ENCODE peak calls at places on chromosomes 2 and 18, in six cellular contexts. E is HCT116, U is GM12878, X is K562, M is SK-N-SH, P is HepG2. Z is an unnamed sample.

GRCh38 chr2:101518470-101519172 is 43.7 kb upstream of the RFX8 start:
- DNase-seq in E (peak; percentile 40), U (no peak), X (peak; percentile 28), M (peak; percentile 59), P (peak; percentile 78), Z (peak; percentile 72)

GRCh38 chr2:126913881-126914495 is 15.3 kb downstream of the TEX51 start:
- DNase-seq in E (no peak), U (no peak), X (no peak), M (no peak), P (no peak), Z (no peak)

GRCh38 chr2:53505814-53506213 is 261.8 kb upstream of the CHAC2 start:
- DNase-seq in E (no peak), U (no peak), X (no peak), M (no peak), P (no peak), Z (no peak)

GRCh38 chr2:120344214-120344990 is 1.5 kb upstream of the INHBB start:
- DNase-seq in E (no peak), U (no peak), X (no peak), M (peak; percentile 73), P (no peak), Z (peak; percentile 87)

GRCh38 chr2:237601453-237602116 is 11.1 kb upstream of the RAB17 start:
- DNase-seq in E (no peak), U (no peak), X (no peak), M (no peak), P (peak; percentile 85), Z (no peak)

GRCh38 chr18:22585333-22585732 is 167.6 kb upstream of the CTAGE1 start:
- DNase-seq in E (no peak), U (no peak), X (no peak), M (no peak), P (no peak), Z (no peak)

GRCh38 chr18:3148930-3149535 is 70.7 kb downstream of the MYOM1 start:
- DNase-seq in E (no peak), U (no peak), X (no peak), M (no peak), P (no peak), Z (no peak)

GRCh38 chr2:65728477-65729180 is 296.2 kb upstream of the SPRED2 start:
- DNase-seq in E (peak; percentile 48), U (no peak), X (no peak), M (no peak), P (no peak), Z (no peak)

GRCh38 chr2:920573-920972 is 30.1 kb upstream of the SNTG2 start:
- DNase-seq in E (no peak), U (no peak), X (no peak), M (no peak), P (no peak), Z (no peak)

GRCh38 chr2:43023791-43024514 is 202.5 kb downstream of the ZFP36L2 start:
- DNase-seq in E (no peak), U (no peak), X (no peak), M (no peak), P (no peak), Z (no peak)

GRCh38 chr2:182586426-182586825 is 129.6 kb upstream of the DNAJC10 start:
- DNase-seq in E (no peak), U (no peak), X (no peak), M (no peak), P (no peak), Z (no peak)

GRCh38 chr2:175707322-175707721 is 294.7 kb downstream of the LNPK start:
- DNase-seq in E (no peak), U (no peak), X (peak; percentile 45), M (no peak), P (no peak), Z (no peak)

GRCh38 chr18:69528439-69528838 is 127.8 kb downstream of the DOK6 start:
- DNase-seq in E (no peak), U (no peak), X (no peak), M (no peak), P (no peak), Z (no peak)

GRCh38 chr2:104872034-104872865 is 18.3 kb downstream of the POU3F3 start:
- DNase-seq in E (no peak), U (no peak), X (no peak), M (no peak), P (no peak), Z (peak; percentile 23)

GRCh38 chr2:10079931-10080535 is at the start of gene CYS1:
- DNase-seq in E (no peak), U (no peak), X (peak; percentile 82), M (peak; percentile 90), P (no peak), Z (peak; percentile 21)

GRCh38 chr2:195658541-195658890 is 1.5 kb downstream of the SLC39A10 start:
- DNase-seq in E (no peak), U (no peak), X (no peak), M (peak; percentile 10), P (peak; percentile 81), Z (no peak)

GRCh38 chr18:9404565-9405060 is 70.0 kb downstream of the TWSG1 start:
- DNase-seq in E (no peak), U (no peak), X (peak; percentile 76), M (no peak), P (no peak), Z (no peak)

GRCh38 chr18:23337599-23338444 is 115.3 kb upstream of the RIOK3 start:
- DNase-seq in E (peak; percentile 19), U (no peak), X (no peak), M (peak; percentile 58), P (peak; percentile 29), Z (no peak)

GRCh38 chr2:150690870-150691269 is 203.4 kb upstream of the RND3 start:
- DNase-seq in E (no peak), U (no peak), X (no peak), M (no peak), P (no peak), Z (no peak)

GRCh38 chr2:15943914-15944313 is 3.6 kb downstream of the MYCN start:
- DNase-seq in E (no peak), U (no peak), X (no peak), M (peak; percentile 46), P (no peak), Z (no peak)

GRCh38 chr2:61853086-61853847 is 593 bp downstream of the FAM161A start:
- DNase-seq in E (peak; percentile 37), U (no peak), X (peak; percentile 51), M (peak; percentile 84), P (peak; percentile 64), Z (peak; percentile 52)

GRCh38 chr2:3467654-3468053 is 51.7 kb downstream of the ADI1 start:
- DNase-seq in E (no peak), U (no peak), X (no peak), M (no peak), P (no peak), Z (no peak)

GRCh38 chr2:78839259-78839658 is 186.2 kb upstream of the REG3G start:
- DNase-seq in E (no peak), U (no peak), X (no peak), M (no peak), P (no peak), Z (no peak)

GRCh38 chr2:177550264-177551200 is 158.0 kb downstream of the AGPS start:
- DNase-seq in E (no peak), U (no peak), X (no peak), M (no peak), P (no peak), Z (no peak)

GRCh38 chr2:237882510-237883481 is 23.4 kb downstream of the RAMP1 start:
- DNase-seq in E (no peak), U (no peak), X (no peak), M (no peak), P (no peak), Z (no peak)

GRCh38 chr2:1295740-1296139 is 117.5 kb upstream of the TPO start:
- DNase-seq in E (no peak), U (no peak), X (no peak), M (no peak), P (no peak), Z (no peak)

GRCh38 chr18:906416-907170 is 1.9 kb downstream of the ADCYAP1 start:
- DNase-seq in E (no peak), U (no peak), X (no peak), M (peak; percentile 23), P (no peak), Z (no peak)

GRCh38 chr2:9983413-9984216 is 32.1 kb downstream of the GRHL1 start:
- DNase-seq in E (no peak), U (no peak), X (no peak), M (no peak), P (no peak), Z (no peak)

GRCh38 chr2:128469203-128469602 is 150.5 kb upstream of the HS6ST1 start:
- DNase-seq in E (peak; percentile 4), U (no peak), X (peak; percentile 44), M (no peak), P (no peak), Z (no peak)
- TF ChIP-seq JUND in E (no peak), U (no peak), X (no peak), M (no peak), P (no peak), Z (no peak)

DNA sequence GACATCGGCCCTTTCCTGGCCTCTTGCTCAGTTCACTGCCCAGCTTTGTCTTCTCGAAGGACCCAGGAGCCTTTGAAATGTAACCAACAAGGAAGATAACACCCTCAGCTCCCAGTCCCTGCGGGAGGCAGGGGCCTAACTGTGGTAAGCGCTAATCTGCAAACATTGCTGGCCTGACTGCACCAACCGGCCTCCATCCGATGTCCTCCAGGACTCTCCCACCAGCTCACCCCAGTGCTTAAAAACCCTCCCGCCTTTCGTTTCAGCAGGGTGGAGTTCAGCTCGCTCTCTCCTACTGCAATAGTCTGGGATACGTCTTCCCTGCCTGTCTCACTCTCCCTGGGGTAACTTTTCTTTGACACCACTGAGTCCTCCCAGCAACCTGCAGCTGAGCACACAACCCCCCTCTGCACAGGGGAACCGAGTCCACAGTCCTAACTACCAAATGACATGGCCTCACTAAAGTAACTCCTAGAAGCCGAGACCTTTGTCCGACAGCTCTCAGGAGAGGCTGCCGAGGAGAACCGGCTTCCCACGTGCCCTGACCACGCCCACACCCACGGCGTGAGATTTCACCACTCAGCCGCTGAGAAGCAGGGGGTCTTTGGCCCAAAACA is 76.1 kb downstream of the MBP start:
- DNase-seq in E (no peak), U (no peak), X (no peak), M (no peak), P (peak; percentile 19), Z (no peak)
- TF ChIP-seq JUND in E (no peak), U (no peak), X (no peak), M (no peak), P (no peak), Z (no peak)

GRCh38 chr2:73281244-73281643 is 3.0 kb downstream of the FBXO41 start:
- DNase-seq in E (no peak), U (no peak), X (no peak), M (no peak), P (no peak), Z (no peak)
- TF ChIP-seq JUND in E (no peak), U (no peak), X (no peak), M (no peak), P (no peak), Z (no peak)

GRCh38 chr2:64467463-64467843 is 13.5 kb downstream of the LGALSL start:
- DNase-seq in E (no peak), U (no peak), X (no peak), M (no peak), P (no peak), Z (no peak)

GRCh38 chr2:64470071-64470470 is 16.1 kb downstream of the LGALSL start:
- DNase-seq in E (no peak), U (no peak), X (no peak), M (no peak), P (no peak), Z (no peak)

GRCh38 chr2:64463784-64464183 is 9.8 kb downstream of the LGALSL start:
- DNase-seq in E (no peak), U (no peak), X (no peak), M (no peak), P (no peak), Z (no peak)

GRCh38 chr2:64469261-64469660 is 15.3 kb downstream of the LGALSL start:
- DNase-seq in E (no peak), U (no peak), X (no peak), M (no peak), P (no peak), Z (no peak)

GRCh38 chr2:64466696-64467462 is 12.9 kb downstream of the LGALSL start:
- DNase-seq in E (no peak), U (no peak), X (no peak), M (no peak), P (no peak), Z (no peak)
- TF ChIP-seq JUND in E (no peak), U (no peak), X (no peak), M (no peak), P (no peak), Z (no peak)

Z was measured in T47D.